ENCODE peak calls at places on chromosomes 11 and 22, in six cellular contexts. L is GM23338; N is CD4-positive, alpha-beta memory T cell; Q is GM12865; G is left ventricle myocardium inferior; T is heart left ventricle. W is an unnamed sample.
A peak's percentile ranks its signal among the peaks of the same experiment; 100 is the strongest.

GRCh38 chr11:120703358-120704152 is 192.0 kb downstream of the GRIK4 start:
- DNase-seq in Q (peak; percentile 83), G (no peak), N (no peak), T (no peak), L (no peak), W (no peak)

GRCh38 chr11:1546536-1547466 is 25.3 kb downstream of the DUSP8 start:
- DNase-seq in T (peak; percentile 59), G (no peak), L (peak; percentile 89), Q (no peak), N (peak; percentile 55), W (no peak)

GRCh38 chr11:44978279-44978960 is 27.7 kb upstream of the TP53I11 start:
- DNase-seq in L (no peak), Q (no peak), G (no peak), T (no peak), N (no peak), W (no peak)

GRCh38 chr22:27947461-27947860 is 28.4 kb upstream of the PITPNB start:
- DNase-seq in N (no peak), Q (no peak), T (no peak), G (no peak), L (no peak), W (no peak)

GRCh38 chr11:19419021-19419750 is 178.4 kb upstream of the E2F8 start:
- DNase-seq in Q (no peak), T (no peak), L (peak; percentile 13), N (no peak), G (no peak), W (peak; percentile 56)

GRCh38 chr11:45133871-45134270 is 12.6 kb upstream of the PRDM11 start:
- DNase-seq in G (no peak), T (no peak), L (no peak), Q (no peak), N (no peak), W (no peak)

GRCh38 chr11:68684385-68685356 is at the start of gene GAL:
- DNase-seq in G (no peak), L (peak; percentile 65), T (no peak), N (no peak), Q (no peak), W (no peak)

GRCh38 chr11:83480251-83480650 is 194.1 kb upstream of the CCDC90B start:
- DNase-seq in T (no peak), G (no peak), Q (no peak), N (no peak), L (no peak), W (no peak)

GRCh38 chr11:2882681-2883110 is 2.9 kb downstream of the CDKN1C start:
- DNase-seq in T (no peak), G (no peak), L (peak; percentile 50), N (no peak), Q (no peak), W (no peak)

GRCh38 chr22:46738961-46739870 is 1.2 kb upstream of the CERK start:
- DNase-seq in N (peak; percentile 41), G (no peak), L (peak; percentile 52), T (no peak), Q (peak; percentile 15), W (no peak)

GRCh38 chr11:86969258-86969657 is 14.1 kb upstream of the FZD4 start:
- DNase-seq in T (no peak), L (no peak), N (no peak), G (no peak), Q (no peak), W (no peak)

GRCh38 chr11:78453140-78453935 is 35.7 kb upstream of the GAB2 start:
- DNase-seq in Q (peak; percentile 30), G (no peak), L (no peak), N (no peak), T (no peak), W (no peak)

GRCh38 chr11:17848709-17849108 is 114.1 kb downstream of the KCNC1 start:
- DNase-seq in G (no peak), Q (no peak), L (no peak), T (no peak), N (no peak), W (no peak)

GRCh38 chr22:36929621-36930020 is 16.2 kb downstream of the CSF2RB start:
- DNase-seq in T (no peak), N (no peak), L (no peak), G (no peak), Q (no peak), W (no peak)

GRCh38 chr11:118621898-118622375 is 14.5 kb downstream of the PHLDB1 start:
- DNase-seq in T (no peak), Q (no peak), N (no peak), L (no peak), G (no peak), W (no peak)

GRCh38 chr11:58060939-58061672 is 30.4 kb downstream of the OR6Q1 start:
- DNase-seq in Q (no peak), G (no peak), N (no peak), L (peak; percentile 62), T (no peak), W (no peak)

GRCh38 chr22:28229566-28230483 is 310.8 kb upstream of the PITPNB start:
- DNase-seq in L (no peak), Q (no peak), N (no peak), T (no peak), G (no peak), W (peak; percentile 55)

GRCh38 chr11:112016088-112016764 is 9.0 kb upstream of the DLAT start:
- DNase-seq in Q (peak; percentile 86), T (no peak), G (no peak), N (no peak), L (no peak), W (peak; percentile 80)

GRCh38 chr11:35529971-35530495 is 4.6 kb upstream of the PAMR1 start:
- DNase-seq in N (no peak), L (no peak), G (peak; percentile 34), Q (no peak), T (no peak), W (peak; percentile 86)

GRCh38 chr11:77506857-77507256 is 33.0 kb upstream of the PAK1 start:
- DNase-seq in L (no peak), T (no peak), N (no peak), G (no peak), Q (no peak), W (no peak)

GRCh38 chr11:117618273-117618672 is 178.7 kb downstream of the DSCAML1 start:
- DNase-seq in L (no peak), Q (no peak), G (no peak), T (no peak), N (no peak), W (no peak)

GRCh38 chr11:112734207-112734606 is 227.0 kb upstream of the NCAM1 start:
- DNase-seq in L (peak; percentile 52), N (no peak), G (no peak), T (peak; percentile 31), Q (peak; percentile 11), W (no peak)

GRCh38 chr11:19931141-19931767 is 218.6 kb downstream of the NAV2 start:
- DNase-seq in N (no peak), Q (no peak), G (no peak), T (no peak), L (no peak), W (no peak)

GRCh38 chr11:279040-279965 is 1.1 kb downstream of the NLRP6 start:
- DNase-seq in T (peak; percentile 16), Q (no peak), N (no peak), L (no peak), G (no peak), W (no peak)

GRCh38 chr11:279966-280761 is 2.0 kb downstream of the NLRP6 start:
- DNase-seq in N (peak; percentile 59), L (peak; percentile 74), G (no peak), Q (no peak), T (peak; percentile 13), W (no peak)

GRCh38 chr11:280762-281485 is 2.7 kb downstream of the NLRP6 start:
- DNase-seq in G (no peak), T (no peak), L (peak; percentile 51), Q (no peak), N (peak; percentile 55), W (no peak)

GRCh38 chr11:276219-276618 is 2.0 kb upstream of the NLRP6 start:
- DNase-seq in L (no peak), N (no peak), T (no peak), Q (no peak), G (no peak), W (no peak)

DNA sequence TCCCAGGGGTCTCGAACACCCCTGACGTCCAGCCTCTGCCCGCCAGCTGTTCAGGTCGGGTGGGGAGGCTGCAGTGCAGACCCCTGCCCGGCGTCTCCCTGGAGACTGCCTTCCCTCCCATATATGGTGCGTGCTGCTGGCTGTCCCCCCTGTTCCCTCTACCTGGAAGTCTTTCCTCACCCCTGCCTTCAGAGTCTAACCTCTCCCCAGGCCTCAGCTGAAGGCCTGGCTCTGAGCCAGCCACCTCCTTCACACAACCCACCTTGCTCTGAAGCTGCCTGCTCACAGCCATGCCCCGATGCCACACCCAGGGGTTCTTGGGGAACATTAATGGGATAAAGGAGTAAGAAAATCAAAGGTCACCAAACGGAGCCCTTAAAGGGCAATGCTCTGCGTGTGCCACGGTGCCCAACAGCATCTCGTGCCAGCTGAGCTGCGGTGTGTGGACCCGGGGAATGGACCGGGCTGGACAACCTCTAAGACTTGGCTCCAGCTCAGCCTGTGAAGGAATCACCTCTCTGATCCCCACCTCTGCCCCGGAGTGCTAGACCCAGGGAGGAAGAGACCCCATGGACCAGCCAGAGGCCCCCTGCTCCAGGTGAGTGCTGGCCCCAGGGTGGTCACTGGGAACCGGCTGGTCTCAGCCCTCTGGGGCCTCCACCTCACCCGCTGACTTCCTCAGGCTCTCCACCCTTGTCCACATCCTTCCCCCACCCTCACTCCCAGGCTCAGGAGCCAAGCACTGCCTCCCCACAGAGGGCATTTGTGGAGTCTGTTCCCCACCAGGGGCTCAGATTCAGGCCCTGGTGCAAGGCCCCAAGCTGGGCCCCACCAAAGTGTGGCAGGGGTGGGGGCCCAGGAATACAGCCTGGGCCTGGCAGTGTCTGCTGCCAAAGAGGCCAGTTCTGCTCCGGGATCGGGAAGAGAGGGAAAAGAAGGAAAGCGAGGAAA is at the start of gene NLRP6:
- DNase-seq in G (no peak), T (no peak), L (no peak), N (no peak), Q (no peak), W (no peak)
- H3K4me3 ChIP-seq in G (peak within 1 kb of the TSS; percentile 53), T (peak within 1 kb of the TSS; percentile 28), L (peak within 1 kb of the TSS; percentile 51), N (no peak within 1 kb of the TSS), Q (no peak within 1 kb of the TSS), W (no peak within 1 kb of the TSS)

GRCh38 chr22:49671331-49672012 is 156.2 kb downstream of the BRD1 start:
- DNase-seq in G (no peak), Q (no peak), N (no peak), T (no peak), L (no peak), W (no peak)
- H3K4me3 ChIP-seq in G (peak overlapping the region; percentile 64), Q (no peak overlapping the region), N (no peak overlapping the region), T (peak overlapping the region; percentile 49), L (no peak overlapping the region), W (no peak overlapping the region)

GRCh38 chr22:43128116-43128515 is 15.1 kb downstream of the MCAT start:
- DNase-seq in Q (no peak), L (no peak), N (no peak), T (no peak), G (no peak), W (no peak)
- H3K4me3 ChIP-seq in Q (no peak overlapping the region), L (no peak overlapping the region), N (no peak overlapping the region), T (no peak overlapping the region), G (no peak overlapping the region), W (no peak overlapping the region)

DNA sequence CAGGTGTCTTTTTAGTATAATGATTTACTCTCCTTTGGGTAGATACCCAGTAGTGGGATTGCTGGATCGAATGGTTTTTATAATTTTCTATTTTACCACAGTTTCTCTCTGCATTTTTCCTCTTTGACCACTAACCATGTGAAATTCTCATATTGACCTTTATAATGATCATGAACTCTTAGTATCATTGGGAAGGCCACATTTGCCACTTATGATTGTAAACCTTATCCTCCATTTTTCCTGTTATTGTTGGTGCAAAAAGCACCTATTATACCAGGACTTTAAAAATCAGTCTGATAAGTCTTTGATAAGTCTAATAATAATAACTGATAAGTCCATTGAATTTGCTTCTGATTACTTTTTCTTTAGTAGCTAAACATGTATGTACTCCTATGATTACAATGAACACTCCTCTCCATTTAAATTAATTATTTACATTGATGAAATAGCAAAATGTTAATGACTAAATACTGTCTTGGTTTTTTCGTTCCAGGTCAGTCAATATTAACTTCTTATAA is 9.6 kb downstream of the NEAT1 start:
- DNase-seq in N (no peak), G (no peak), L (no peak), T (no peak), Q (no peak), W (no peak)
- H3K4me3 ChIP-seq in N (no peak overlapping the region), G (peak overlapping the region; percentile 80), L (no peak overlapping the region), T (peak overlapping the region; percentile 91), Q (no peak overlapping the region), W (peak overlapping the region; percentile 86)

W was measured in skeletal muscle cell.